ENCODE peak calls at places on chromosomes 3 and 15, in ten cellular contexts. C is GM12878, E is GM12892, B is transverse colon, J is HCT116, X is endothelial cell of umbilical vein, H is sigmoid colon, Y is stomach, W is prostate gland, Q is breast epithelium. N is an unnamed sample.

GRCh38 chr3:41450416-41451231 is 251.3 kb downstream of the CTNNB1 start:
- DNase-seq in C (no peak), E (no peak), B (peak; percentile 12), J (no peak), X (no peak), H (no peak), Y (no peak), W (no peak), Q (no peak), N (no peak)

GRCh38 chr3:169886671-169887070 is 16.9 kb upstream of the LRRC31 start:
- DNase-seq in C (no peak), E (no peak), B (no peak), J (no peak), X (no peak), H (peak; percentile 83), Y (peak; percentile 88), W (peak; percentile 63), Q (peak; percentile 52), N (no peak)

GRCh38 chr3:9750556-9751411 is 1.0 kb downstream of the OGG1 start:
- DNase-seq in C (no peak), E (no peak), B (peak; percentile 53), J (no peak), X (no peak), H (no peak), Y (no peak), W (no peak), Q (no peak), N (no peak)

GRCh38 chr3:66620185-66620803 is 119.5 kb upstream of the LRIG1 start:
- DNase-seq in C (no peak), E (no peak), B (no peak), J (no peak), X (no peak), H (no peak), Y (no peak), W (no peak), Q (no peak), N (no peak)

GRCh38 chr3:154745925-154746324 is 315.9 kb upstream of the GPR149 start:
- DNase-seq in C (no peak), E (no peak), B (no peak), J (no peak), X (no peak), H (no peak), Y (no peak), W (no peak), Q (no peak), N (no peak)

GRCh38 chr15:70260096-70260495 is 162.4 kb upstream of the TLE3 start:
- DNase-seq in C (no peak), E (no peak), B (no peak), J (no peak), X (no peak), H (no peak), Y (no peak), W (no peak), Q (no peak), N (no peak)

GRCh38 chr3:99902091-99902490 is 84.4 kb downstream of the CMSS1 start:
- DNase-seq in C (no peak), E (no peak), B (no peak), J (no peak), X (no peak), H (no peak), Y (no peak), W (no peak), Q (no peak), N (no peak)

GRCh38 chr3:193812078-193812725 is 219.2 kb downstream of the OPA1 start:
- DNase-seq in C (no peak), E (no peak), B (no peak), J (no peak), X (no peak), H (peak; percentile 10), Y (no peak), W (no peak), Q (no peak), N (no peak)

GRCh38 chr3:15327941-15328340 is 4.4 kb downstream of the SH3BP5 start:
- DNase-seq in C (no peak), E (no peak), B (peak; percentile 62), J (no peak), X (peak; percentile 96), H (no peak), Y (no peak), W (peak; percentile 45), Q (peak; percentile 57), N (no peak)

DNA sequence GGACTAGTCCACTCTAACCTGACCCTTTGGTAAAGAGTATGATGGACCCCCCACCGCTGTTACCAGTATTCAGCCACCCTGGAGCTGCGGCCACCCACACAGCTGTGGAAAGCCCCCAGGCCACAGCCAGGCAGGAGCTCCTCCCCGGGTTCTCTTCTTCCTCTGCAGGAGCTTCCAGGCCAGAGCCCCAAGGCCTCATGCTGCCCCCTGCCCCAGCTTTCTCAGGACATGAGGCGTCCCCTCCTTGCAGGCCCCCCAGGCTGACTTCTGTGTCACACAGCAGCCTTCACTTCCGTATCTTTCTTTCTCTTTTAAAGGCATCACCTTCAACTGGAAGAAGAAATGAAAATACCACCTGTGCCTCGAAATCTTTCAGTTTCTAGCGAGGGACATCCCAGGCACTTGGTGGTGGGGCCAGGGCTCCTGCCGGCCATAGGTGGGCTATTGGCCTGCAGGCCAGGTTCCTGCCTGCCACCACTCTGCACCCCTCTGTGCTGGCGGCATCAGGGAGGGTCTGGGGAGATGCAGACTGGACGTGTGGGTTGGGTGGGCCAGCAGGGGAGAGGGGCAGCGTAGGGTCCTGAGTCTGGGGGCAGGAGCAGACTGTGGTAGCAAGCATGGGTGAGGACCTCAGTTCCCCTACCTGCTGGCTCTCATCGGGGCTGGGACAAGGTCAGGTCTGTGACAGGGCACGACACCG is 19.9 kb downstream of the KLF13 start:
- DNase-seq in C (no peak), E (no peak), B (no peak), J (no peak), X (no peak), H (no peak), Y (no peak), W (no peak), Q (no peak), N (no peak)
- TF ChIP-seq POLR2AphosphoS5 in C (peak; percentile 52), E (no peak), B (no peak), J (no peak), X (no peak), H (no peak), Y (no peak), W (no peak), Q (no peak), N (no peak)

GRCh38 chr3:75118805-75119204 is 504.3 kb upstream of the CNTN3 start:
- DNase-seq in C (no peak), E (no peak), B (no peak), J (no peak), X (no peak), H (no peak), Y (no peak), W (no peak), Q (no peak), N (no peak)
- TF ChIP-seq POLR2A in C (no peak), E (no peak), B (no peak), J (no peak), X (no peak), H (no peak), Y (no peak), W (no peak), Q (no peak), N (no peak)

DNA sequence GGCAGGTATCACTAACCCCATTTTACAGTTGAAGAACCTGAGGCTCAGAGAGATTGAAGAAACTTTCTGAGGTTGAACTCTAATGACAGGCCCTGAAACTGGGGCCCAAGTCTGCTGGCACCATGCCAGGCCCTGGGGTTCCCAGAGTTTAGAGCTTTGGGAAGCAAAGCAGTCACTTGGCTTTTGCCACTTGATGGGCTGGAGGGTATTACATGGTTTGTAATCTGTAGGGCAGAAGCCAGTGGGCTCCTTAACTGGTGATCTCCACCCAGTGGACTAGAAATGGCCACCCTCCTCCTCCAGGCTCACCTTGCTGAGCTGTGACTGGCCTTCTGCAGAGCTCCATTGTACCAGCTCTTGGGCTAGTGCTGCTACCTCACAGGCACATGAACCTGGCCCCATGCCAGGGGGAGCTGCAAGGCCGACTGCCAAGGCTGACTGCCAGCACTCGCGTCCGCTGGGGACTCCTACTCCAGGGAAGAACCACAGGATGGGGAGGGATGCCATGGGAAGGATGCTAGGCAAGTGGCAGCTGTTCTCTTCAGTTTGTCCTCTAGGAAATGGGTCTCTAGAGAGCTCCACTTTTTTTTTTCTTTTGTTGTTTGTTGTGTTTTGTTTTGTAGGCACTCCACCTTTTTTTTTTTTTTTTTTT is 104.8 kb downstream of the ETFA start:
- DNase-seq in C (no peak), E (no peak), B (peak; percentile 62), J (no peak), X (peak; percentile 71), H (peak; percentile 90), Y (peak; percentile 96), W (peak; percentile 86), Q (peak; percentile 80), N (no peak)
- TF ChIP-seq POLR2AphosphoS5 in C (no peak), E (no peak), B (no peak), J (no peak), X (no peak), H (no peak), Y (no peak), W (peak; percentile 28), Q (no peak), N (no peak)

GRCh38 chr3:12663936-12664908 is at the start of gene RAF1:
- DNase-seq in C (peak; percentile 90), E (peak; percentile 90), B (peak; percentile 99), J (peak; percentile 95), X (peak; percentile 99), H (peak; percentile 99), Y (peak; percentile 99), W (peak; percentile 98), Q (peak; percentile 97), N (peak; percentile 89)
- TF ChIP-seq POLR2A in C (peak; percentile 91), E (peak; percentile 88), B (peak; percentile 84), J (peak; percentile 90), X (peak; percentile 97), H (peak; percentile 60), Y (no peak), W (peak; percentile 90), Q (peak; percentile 87), N (peak; percentile 83)

GRCh38 chr3:128078875-128079274 is 26.6 kb downstream of the SEC61A1 start:
- DNase-seq in C (no peak), E (no peak), B (no peak), J (no peak), X (no peak), H (no peak), Y (no peak), W (no peak), Q (no peak), N (no peak)

GRCh38 chr3:128076465-128076782 is 24.2 kb downstream of the SEC61A1 start:
- DNase-seq in C (no peak), E (no peak), B (no peak), J (no peak), X (peak; percentile 17), H (peak; percentile 66), Y (no peak), W (no peak), Q (no peak), N (no peak)

GRCh38 chr3:128075516-128076464 is 23.6 kb downstream of the SEC61A1 start:
- DNase-seq in C (no peak), E (peak; percentile 77), B (peak; percentile 91), J (peak; percentile 67), X (peak; percentile 94), H (peak; percentile 90), Y (peak; percentile 93), W (peak; percentile 80), Q (peak; percentile 58), N (peak; percentile 76)

GRCh38 chr3:128074851-128075515 is 22.7 kb downstream of the SEC61A1 start:
- DNase-seq in C (no peak), E (no peak), B (no peak), J (no peak), X (no peak), H (no peak), Y (no peak), W (no peak), Q (no peak), N (no peak)

GRCh38 chr3:128076783-128077624 is 24.8 kb downstream of the SEC61A1 start:
- DNase-seq in C (no peak), E (no peak), B (peak; percentile 34), J (no peak), X (peak; percentile 33), H (no peak), Y (peak; percentile 49), W (no peak), Q (no peak), N (no peak)
- TF ChIP-seq POLR2AphosphoS5 in C (no peak), E (no peak), B (no peak), J (no peak), X (no peak), H (no peak), Y (no peak), W (no peak), Q (no peak), N (no peak)